ENCODE peak calls at places on chromosome 1, in five cellular contexts. One of them, this sample, is unnamed.

GRCh38 chr1:183287191-183287675 is 101.2 kb downstream of the LAMC2 start:
- DNase-seq in stomach: no peak
- DNase-seq in upper lobe of right lung: no peak
- DNase-seq in AG04450: no peak
- DNase-seq in fibroblast of lung: peak
- DNase-seq in this sample: peak

GRCh38 chr1:196481616-196482015 is 126.6 kb downstream of the KCNT2 start:
- DNase-seq in stomach: no peak
- DNase-seq in upper lobe of right lung: no peak
- DNase-seq in AG04450: no peak
- DNase-seq in fibroblast of lung: peak
- DNase-seq in this sample: no peak

GRCh38 chr1:234899041-234899787 is 229.4 kb downstream of the TOMM20 start:
- DNase-seq in stomach: peak
- DNase-seq in upper lobe of right lung: peak
- DNase-seq in AG04450: no peak
- DNase-seq in fibroblast of lung: no peak
- DNase-seq in this sample: peak

GRCh38 chr1:4375812-4376211 is 278.6 kb upstream of the AJAP1 start:
- DNase-seq in stomach: no peak
- DNase-seq in upper lobe of right lung: no peak
- DNase-seq in AG04450: no peak
- DNase-seq in fibroblast of lung: no peak
- DNase-seq in this sample: peak

GRCh38 chr1:233025156-233025555 is 74.7 kb downstream of the NTPCR start:
- DNase-seq in stomach: peak
- DNase-seq in upper lobe of right lung: no peak
- DNase-seq in AG04450: no peak
- DNase-seq in fibroblast of lung: no peak
- DNase-seq in this sample: peak

GRCh38 chr1:153552335-153552734 is 3.3 kb upstream of the S100A3 start:
- DNase-seq in stomach: no peak
- DNase-seq in upper lobe of right lung: peak
- DNase-seq in AG04450: no peak
- DNase-seq in fibroblast of lung: no peak
- DNase-seq in this sample: no peak

GRCh38 chr1:242196914-242197313 is 198.0 kb upstream of the MAP1LC3C start:
- DNase-seq in stomach: no peak
- DNase-seq in upper lobe of right lung: no peak
- DNase-seq in AG04450: no peak
- DNase-seq in fibroblast of lung: no peak
- DNase-seq in this sample: no peak

GRCh38 chr1:96968582-96969378 is 247.2 kb downstream of the PTBP2 start:
- DNase-seq in stomach: no peak
- DNase-seq in upper lobe of right lung: no peak
- DNase-seq in AG04450: no peak
- DNase-seq in fibroblast of lung: peak
- DNase-seq in this sample: peak

GRCh38 chr1:114219247-114219872 is 65.7 kb upstream of the SYT6 start:
- DNase-seq in stomach: no peak
- DNase-seq in upper lobe of right lung: no peak
- DNase-seq in AG04450: no peak
- DNase-seq in fibroblast of lung: peak
- DNase-seq in this sample: peak

GRCh38 chr1:173409613-173410012 is 67.5 kb upstream of the PRDX6 start:
- DNase-seq in stomach: peak
- DNase-seq in upper lobe of right lung: peak
- DNase-seq in AG04450: no peak
- DNase-seq in fibroblast of lung: peak
- DNase-seq in this sample: peak

GRCh38 chr1:160777486-160778089 is 18.4 kb upstream of the LY9 start:
- DNase-seq in stomach: peak
- DNase-seq in upper lobe of right lung: no peak
- DNase-seq in AG04450: no peak
- DNase-seq in fibroblast of lung: no peak
- DNase-seq in this sample: no peak

GRCh38 chr1:3317456-3317855 is 137.0 kb upstream of the ARHGEF16 start:
- DNase-seq in stomach: no peak
- DNase-seq in upper lobe of right lung: no peak
- DNase-seq in AG04450: no peak
- DNase-seq in fibroblast of lung: no peak
- DNase-seq in this sample: no peak

GRCh38 chr1:56032276-56032675 is 547.1 kb downstream of the PLPP3 start:
- DNase-seq in stomach: no peak
- DNase-seq in upper lobe of right lung: no peak
- DNase-seq in AG04450: no peak
- DNase-seq in fibroblast of lung: no peak
- DNase-seq in this sample: no peak

GRCh38 chr1:153339802-153340201 is 8.8 kb downstream of the PGLYRP4 start:
- DNase-seq in stomach: no peak
- DNase-seq in upper lobe of right lung: no peak
- DNase-seq in AG04450: no peak
- DNase-seq in fibroblast of lung: no peak
- DNase-seq in this sample: no peak

GRCh38 chr1:228982637-228983036 is 247.4 kb downstream of the RHOU start:
- DNase-seq in stomach: no peak
- DNase-seq in upper lobe of right lung: no peak
- DNase-seq in AG04450: no peak
- DNase-seq in fibroblast of lung: peak
- DNase-seq in this sample: no peak

GRCh38 chr1:113946112-113946511 is 17.0 kb downstream of the HIPK1 start:
- DNase-seq in stomach: no peak
- DNase-seq in upper lobe of right lung: no peak
- DNase-seq in AG04450: no peak
- DNase-seq in fibroblast of lung: no peak
- DNase-seq in this sample: no peak

GRCh38 chr1:98305362-98305761 is 356.2 kb upstream of the SNX7 start:
- DNase-seq in stomach: no peak
- DNase-seq in upper lobe of right lung: no peak
- DNase-seq in AG04450: no peak
- DNase-seq in fibroblast of lung: no peak
- DNase-seq in this sample: no peak

GRCh38 chr1:79852004-79852403 is 845.5 kb upstream of the ADGRL4 start:
- DNase-seq in stomach: no peak
- DNase-seq in upper lobe of right lung: no peak
- DNase-seq in AG04450: no peak
- DNase-seq in fibroblast of lung: no peak
- DNase-seq in this sample: no peak

GRCh38 chr1:6033986-6034749 is 11.5 kb upstream of the KCNAB2 start:
- DNase-seq in stomach: peak
- DNase-seq in upper lobe of right lung: no peak
- DNase-seq in AG04450: no peak
- DNase-seq in fibroblast of lung: no peak
- DNase-seq in this sample: no peak

GRCh38 chr1:29383972-29384371 is 147.7 kb downstream of the PTPRU start:
- DNase-seq in stomach: no peak
- DNase-seq in upper lobe of right lung: no peak
- DNase-seq in AG04450: peak
- DNase-seq in fibroblast of lung: peak
- DNase-seq in this sample: peak

GRCh38 chr1:160078392-160079195 is 2.7 kb upstream of the KCNJ9 start:
- DNase-seq in stomach: peak
- DNase-seq in upper lobe of right lung: peak
- DNase-seq in AG04450: no peak
- DNase-seq in fibroblast of lung: peak
- DNase-seq in this sample: no peak

GRCh38 chr1:10737268-10737624 is 59.2 kb downstream of the CASZ1 start:
- DNase-seq in stomach: peak
- DNase-seq in upper lobe of right lung: peak
- DNase-seq in AG04450: no peak
- DNase-seq in fibroblast of lung: no peak
- DNase-seq in this sample: no peak

GRCh38 chr1:154866995-154867795 is 2.9 kb downstream of the KCNN3 start:
- DNase-seq in stomach: peak
- DNase-seq in upper lobe of right lung: peak
- DNase-seq in AG04450: peak
- DNase-seq in fibroblast of lung: peak
- DNase-seq in this sample: peak

GRCh38 chr1:2212542-2213491 is 15.3 kb upstream of the SKI start:
- DNase-seq in stomach: peak
- DNase-seq in upper lobe of right lung: peak
- DNase-seq in AG04450: peak
- DNase-seq in fibroblast of lung: peak
- DNase-seq in this sample: peak

GRCh38 chr1:240122639-240123604 is 31.2 kb downstream of the FMN2 start:
- DNase-seq in stomach: no peak
- DNase-seq in upper lobe of right lung: peak
- DNase-seq in AG04450: no peak
- DNase-seq in fibroblast of lung: peak
- DNase-seq in this sample: peak

GRCh38 chr1:26863677-26864060 is 720 bp downstream of the SFN start:
- DNase-seq in stomach: no peak
- DNase-seq in upper lobe of right lung: no peak
- DNase-seq in AG04450: no peak
- DNase-seq in fibroblast of lung: no peak
- DNase-seq in this sample: no peak

GRCh38 chr1:55986003-55986402 is 593.4 kb downstream of the PLPP3 start:
- DNase-seq in stomach: no peak
- DNase-seq in upper lobe of right lung: no peak
- DNase-seq in AG04450: no peak
- DNase-seq in fibroblast of lung: peak
- DNase-seq in this sample: no peak

GRCh38 chr1:6052543-6053205 is 7.0 kb downstream of the KCNAB2 start:
- DNase-seq in stomach: peak
- DNase-seq in upper lobe of right lung: no peak
- DNase-seq in AG04450: peak
- DNase-seq in fibroblast of lung: peak
- DNase-seq in this sample: peak

GRCh38 chr1:223444411-223444810 is 51.2 kb downstream of the CCDC185 start:
- DNase-seq in stomach: no peak
- DNase-seq in upper lobe of right lung: no peak
- DNase-seq in AG04450: no peak
- DNase-seq in fibroblast of lung: no peak
- DNase-seq in this sample: no peak

GRCh38 chr1:201877877-201878339 is 10.8 kb upstream of the SHISA4 start:
- DNase-seq in stomach: no peak
- DNase-seq in upper lobe of right lung: no peak
- DNase-seq in AG04450: no peak
- DNase-seq in fibroblast of lung: peak
- DNase-seq in this sample: peak

GRCh38 chr1:183719976-183720497 is 66.9 kb upstream of the APOBEC4 start:
- DNase-seq in stomach: no peak
- DNase-seq in upper lobe of right lung: no peak
- DNase-seq in AG04450: no peak
- DNase-seq in fibroblast of lung: peak
- DNase-seq in this sample: no peak

GRCh38 chr1:17309701-17310640 is 2.0 kb downstream of the PADI4 start:
- DNase-seq in stomach: no peak
- DNase-seq in upper lobe of right lung: no peak
- DNase-seq in AG04450: no peak
- DNase-seq in fibroblast of lung: no peak
- DNase-seq in this sample: no peak

DNA sequence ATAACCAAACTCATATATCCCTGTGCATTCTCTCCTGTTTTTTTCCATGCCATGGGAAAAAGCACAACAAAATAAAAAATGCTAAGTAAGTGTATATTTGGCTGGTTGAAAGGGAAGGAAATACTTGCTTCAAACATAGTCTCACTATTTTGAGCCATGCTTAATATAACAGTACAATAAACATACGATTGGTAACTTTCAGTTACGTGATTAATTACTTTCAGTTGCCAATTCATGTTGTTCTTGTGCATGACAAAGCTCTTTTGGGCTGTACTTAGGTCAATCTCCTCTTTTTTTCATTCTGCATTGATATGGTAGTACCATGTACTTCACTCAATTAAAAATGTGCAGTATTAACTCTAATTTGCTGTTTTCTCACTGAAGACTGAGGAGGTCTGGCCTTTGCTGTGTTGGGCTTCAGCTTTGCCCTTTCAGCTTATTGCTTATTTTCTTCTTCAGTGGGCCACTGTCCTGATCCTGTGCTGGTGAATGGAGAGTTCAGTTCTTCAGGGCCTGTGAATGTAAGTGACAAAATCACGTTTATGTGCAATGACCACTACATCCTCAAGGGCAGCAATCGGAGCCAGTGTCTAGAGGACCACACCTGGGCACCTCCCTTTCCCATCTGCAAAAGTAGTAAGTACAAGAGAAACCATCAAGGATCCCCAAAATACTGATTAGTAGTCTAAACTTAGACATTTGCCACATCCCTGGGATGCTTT is 2.7 kb downstream of the C4BPB start:
- DNase-seq in stomach: no peak
- DNase-seq in upper lobe of right lung: no peak
- DNase-seq in AG04450: no peak
- DNase-seq in fibroblast of lung: no peak
- DNase-seq in this sample: no peak
- TF ChIP-seq CTCF in stomach: no peak
- TF ChIP-seq CTCF in upper lobe of right lung: no peak
- TF ChIP-seq CTCF in AG04450: no peak
- TF ChIP-seq CTCF in fibroblast of lung: no peak
- TF ChIP-seq CTCF in this sample: no peak

GRCh38 chr1:86430376-86430775 is 6.4 kb downstream of the CLCA2 start:
- DNase-seq in stomach: no peak
- DNase-seq in upper lobe of right lung: no peak
- DNase-seq in AG04450: no peak
- DNase-seq in fibroblast of lung: no peak
- DNase-seq in this sample: no peak
- H3K4me3 ChIP-seq in stomach: no peak
- H3K4me3 ChIP-seq in upper lobe of right lung: no peak
- H3K4me3 ChIP-seq in AG04450: no peak
- H3K4me3 ChIP-seq in fibroblast of lung: no peak
- H3K4me3 ChIP-seq in this sample: no peak

GRCh38 chr1:53450225-53450624 is 9.0 kb upstream of the DMRTB1 start:
- DNase-seq in stomach: no peak
- DNase-seq in upper lobe of right lung: no peak
- DNase-seq in AG04450: no peak
- DNase-seq in fibroblast of lung: no peak
- DNase-seq in this sample: no peak
- TF ChIP-seq CTCF in stomach: no peak
- TF ChIP-seq CTCF in upper lobe of right lung: peak
- TF ChIP-seq CTCF in AG04450: peak
- TF ChIP-seq CTCF in fibroblast of lung: peak
- TF ChIP-seq CTCF in this sample: peak

DNA sequence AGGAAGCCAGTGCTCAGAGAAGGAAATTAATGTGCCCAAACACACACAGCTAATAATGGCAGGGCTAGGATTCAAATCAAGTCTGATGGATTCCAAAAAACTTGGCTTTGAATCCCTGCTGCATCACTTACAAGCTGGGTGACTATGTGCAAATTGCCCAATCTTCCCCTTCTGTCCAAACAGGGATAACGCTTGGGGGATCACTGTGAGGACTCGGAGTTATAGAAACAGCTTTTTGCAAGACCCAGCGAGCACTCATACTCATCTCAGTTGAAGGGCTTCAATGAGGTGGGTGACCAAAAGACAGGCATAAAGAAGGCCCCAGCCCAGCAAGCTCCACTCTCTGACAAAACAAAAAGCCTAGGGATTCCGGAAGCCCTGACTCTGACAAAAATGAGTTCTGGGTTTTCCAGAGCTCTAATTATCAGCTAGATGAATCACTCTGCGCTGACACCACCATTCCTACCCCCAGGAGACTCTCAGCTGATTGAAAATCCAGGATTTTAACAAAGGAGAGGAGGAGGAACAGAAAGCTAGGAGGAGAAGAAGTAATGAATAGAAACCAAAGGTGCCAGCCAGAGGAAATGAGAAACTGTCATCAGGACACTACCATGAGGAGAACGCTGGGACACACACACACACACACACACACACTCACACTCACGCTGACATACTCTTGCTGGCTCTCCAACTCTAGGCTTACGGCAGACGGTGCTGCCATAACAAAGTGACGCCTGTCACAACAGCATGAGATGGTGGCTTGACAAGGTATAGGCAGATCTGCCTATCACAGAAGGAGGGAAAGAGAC is 1.6 kb upstream of the STK40 start:
- DNase-seq in stomach: no peak
- DNase-seq in upper lobe of right lung: no peak
- DNase-seq in AG04450: no peak
- DNase-seq in fibroblast of lung: peak
- DNase-seq in this sample: peak
- H3K4me3 ChIP-seq in stomach: peak
- H3K4me3 ChIP-seq in upper lobe of right lung: peak
- H3K4me3 ChIP-seq in AG04450: peak
- H3K4me3 ChIP-seq in fibroblast of lung: peak
- H3K4me3 ChIP-seq in this sample: peak